ENCODE peak calls at places on chromosome 9, in four cellular contexts. B, U, E and J are unnamed samples.

GRCh38 chr9:97786341-97786740 is 66.7 kb upstream of the FOXE1 start:
- DNase-seq in B (no peak), U (peak), E (peak), J (no peak)

GRCh38 chr9:30078195-30078594 is 2306.2 kb upstream of the ACO1 start:
- DNase-seq in B (no peak), U (no peak), E (no peak), J (no peak)

GRCh38 chr9:113633782-113634596 is 170.5 kb downstream of the RGS3 start:
- DNase-seq in B (no peak), U (no peak), E (peak), J (no peak)

GRCh38 chr9:116644099-116644688 is 42.9 kb upstream of the TRIM32 start:
- DNase-seq in B (no peak), U (peak), E (no peak), J (no peak)

GRCh38 chr9:113475992-113476391 is 12.5 kb downstream of the RGS3 start:
- DNase-seq in B (no peak), U (no peak), E (no peak), J (no peak)

GRCh38 chr9:96333958-96334357 is 32.0 kb upstream of the HSD17B3 start:
- DNase-seq in B (no peak), U (no peak), E (no peak), J (no peak)

GRCh38 chr9:6895754-6896153 is 138.0 kb downstream of the KDM4C start:
- DNase-seq in B (no peak), U (no peak), E (no peak), J (no peak)

GRCh38 chr9:126228779-126229444 is 97.7 kb upstream of the MVB12B start:
- DNase-seq in B (peak), U (peak), E (peak), J (peak)

GRCh38 chr9:84932915-84933527 is 263.5 kb downstream of the NTRK2 start:
- DNase-seq in B (no peak), U (no peak), E (peak), J (no peak)

GRCh38 chr9:135905380-135906282 is 1.7 kb downstream of the CAMSAP1 start:
- DNase-seq in B (no peak), U (no peak), E (peak), J (peak)

GRCh38 chr9:3687136-3687535 is 161.3 kb upstream of the RFX3 start:
- DNase-seq in B (no peak), U (no peak), E (no peak), J (no peak)

GRCh38 chr9:15277400-15278137 is 29.4 kb downstream of the TTC39B start:
- DNase-seq in B (no peak), U (peak), E (peak), J (no peak)

GRCh38 chr9:113509463-113509862 is 45.9 kb downstream of the RGS3 start:
- DNase-seq in B (peak), U (peak), E (peak), J (no peak)

GRCh38 chr9:138024831-138025291 is 147.3 kb downstream of the CACNA1B start:
- DNase-seq in B (no peak), U (no peak), E (no peak), J (no peak)

GRCh38 chr9:132465131-132465635 is 55.2 kb downstream of the CFAP77 start:
- DNase-seq in B (no peak), U (no peak), E (no peak), J (no peak)